ENCODE peak calls at places on chromosomes 16 and 17, in seven cellular contexts. Y is substantia nigra, S is ureter, N is anterior cingulate cortex, E is bronchial epithelial cell, T is AG09319, U is immature natural killer cell. F is an unnamed sample.

GRCh38 chr17:66248285-66248684 is 19.1 kb upstream of the APOH start:
- DNase-seq in E (no peak), N (no peak), U (no peak), T (no peak), S (no peak), Y (no peak), F (no peak)

GRCh38 chr16:81570189-81570846 is 125.7 kb downstream of the CMIP start:
- DNase-seq in E (no peak), S (no peak), U (no peak), T (no peak), N (no peak), Y (no peak), F (no peak)

GRCh38 chr17:6799738-6800137 is 23.7 kb downstream of the FBXO39 start:
- DNase-seq in E (no peak), S (no peak), U (no peak), Y (no peak), T (no peak), N (no peak), F (no peak)

GRCh38 chr17:50697076-50697475 is 10.6 kb downstream of the ANKRD40 start:
- DNase-seq in E (no peak), T (no peak), N (no peak), Y (no peak), U (no peak), S (no peak), F (no peak)

GRCh38 chr17:10292057-10292931 is 80.5 kb downstream of the MYH13 start:
- DNase-seq in E (peak; percentile 79), N (no peak), U (no peak), Y (no peak), T (no peak), S (no peak), F (no peak)

GRCh38 chr17:2398655-2399571 is 1.9 kb downstream of the MNT start:
- DNase-seq in U (peak; percentile 60), Y (no peak), T (no peak), N (peak; percentile 25), S (peak; percentile 79), E (peak; percentile 68), F (peak; percentile 64)

GRCh38 chr17:1590031-1590746 is 27.6 kb upstream of the PITPNA start:
- DNase-seq in U (no peak), S (peak; percentile 78), T (peak; percentile 42), Y (no peak), E (peak; percentile 94), N (peak; percentile 31), F (peak; percentile 83)

GRCh38 chr17:21677911-21678310 is 14.4 kb upstream of the KCNJ18 start:
- DNase-seq in E (no peak), T (no peak), Y (no peak), S (no peak), U (no peak), N (no peak), F (no peak)

GRCh38 chr16:27676807-27677206 is 126.9 kb downstream of the KATNIP start:
- DNase-seq in N (no peak), E (peak; percentile 8), S (no peak), T (no peak), Y (no peak), U (no peak), F (peak; percentile 33)

F was measured in brain microvascular endothelial cell.